ENCODE peak calls at places on chromosomes 11 and 22, in ten cellular contexts. N is frontal cortex, Z is AG04450, K is LoVo, A is T-helper 2 cell, G is NCI-H1105, L is GM10248, W is NCI-H1694, S is amniotic stem cell, C is AG09309. Q is an unnamed sample.

GRCh38 chr22:36378080-36378788 is 9.5 kb downstream of the MYH9 start:
- DNase-seq in N (no peak), C (no peak), G (no peak), Z (no peak), S (no peak), K (no peak), L (no peak), W (no peak), A (no peak), Q (no peak)

GRCh38 chr22:46407748-46408147 is 72.2 kb downstream of the TRMU start:
- DNase-seq in A (no peak), G (no peak), K (no peak), S (no peak), W (no peak), L (no peak), C (no peak), N (no peak), Z (no peak), Q (no peak)

GRCh38 chr22:20203142-20204099 is 52.6 kb upstream of the CCDC188 start:
- DNase-seq in A (no peak), C (no peak), W (no peak), N (no peak), S (no peak), K (no peak), L (no peak), G (no peak), Z (no peak), Q (no peak)

GRCh38 chr11:65575568-65576231 is at the start of gene EHBP1L1:
- DNase-seq in A (peak), C (no peak), Z (no peak), K (peak), N (peak), S (no peak), G (no peak), W (no peak), L (peak), Q (no peak)

GRCh38 chr11:35323076-35323868 is 96.1 kb downstream of the SLC1A2 start:
- DNase-seq in G (no peak), C (no peak), S (peak), L (no peak), A (no peak), N (no peak), Z (no peak), K (no peak), W (no peak), Q (no peak)

GRCh38 chr22:27880778-27881394 is 38.2 kb downstream of the PITPNB start:
- DNase-seq in W (peak), S (peak), Z (peak), C (peak), G (no peak), A (no peak), L (peak), N (no peak), K (peak), Q (peak)

GRCh38 chr11:46712874-46713576 is 6.0 kb upstream of the F2 start:
- DNase-seq in K (no peak), C (no peak), Z (no peak), W (no peak), N (no peak), A (no peak), S (no peak), L (no peak), G (no peak), Q (no peak)

GRCh38 chr11:106017088-106017487 is 5.0 kb downstream of the MSANTD4 start:
- DNase-seq in K (no peak), N (no peak), L (no peak), W (no peak), C (no peak), S (no peak), A (no peak), Z (no peak), G (no peak), Q (no peak)

GRCh38 chr11:33307984-33308383 is 50.8 kb downstream of the HIPK3 start:
- DNase-seq in S (no peak), C (no peak), N (no peak), A (no peak), W (peak), L (no peak), Z (no peak), K (no peak), G (no peak), Q (no peak)

GRCh38 chr11:78941226-78941851 is 366.7 kb upstream of the NARS2 start:
- DNase-seq in Z (no peak), S (no peak), W (no peak), L (no peak), G (peak), N (no peak), A (no peak), K (no peak), C (no peak), Q (no peak)

GRCh38 chr11:3970101-3970500 is 114.6 kb downstream of the STIM1 start:
- DNase-seq in Z (no peak), S (no peak), K (no peak), L (no peak), W (no peak), N (no peak), C (no peak), G (no peak), A (no peak), Q (no peak)

GRCh38 chr11:100925935-100926334 is 203.7 kb downstream of the PGR start:
- DNase-seq in W (no peak), C (no peak), G (no peak), L (no peak), A (no peak), S (no peak), N (no peak), K (peak), Z (no peak), Q (peak)

GRCh38 chr11:95241673-95242072 is 10.7 kb upstream of the SESN3 start:
- DNase-seq in Z (no peak), N (no peak), A (no peak), W (no peak), G (no peak), K (no peak), S (no peak), C (no peak), L (no peak), Q (peak)

GRCh38 chr11:32829680-32830412 is at the start of gene PRRG4:
- DNase-seq in N (peak), W (no peak), S (no peak), G (peak), K (peak), L (peak), Z (no peak), A (no peak), C (no peak), Q (no peak)

GRCh38 chr11:57778318-57779037 is 16.9 kb downstream of the CTNND1 start:
- DNase-seq in G (peak), L (no peak), W (no peak), Z (peak), C (peak), N (peak), K (peak), A (no peak), S (peak), Q (peak)

GRCh38 chr11:32990481-32990880 is 25.2 kb upstream of the DEPDC7 start:
- DNase-seq in G (no peak), C (no peak), N (no peak), K (no peak), A (no peak), L (no peak), W (no peak), Z (no peak), S (no peak), Q (no peak)